ENCODE peak calls at places on chromosome 1, in seven cellular contexts. X is GM20000, I is mesendoderm, M is IMR-90, J is activated T-cell treated with anti-CD3 and anti-CD28 coated beads for 24 hours, V is ELF-1, F is mesenteric fat pad. K is an unnamed sample.

GRCh38 chr1:204837440-204838084 is 33.1 kb upstream of the NFASC start:
- DNase-seq in X (peak; percentile 52), I (peak; percentile 89), M (peak; percentile 52), J (no peak), V (peak; percentile 85), F (no peak), K (no peak)

GRCh38 chr1:207049514-207049913 is 1.5 kb downstream of the YOD1 start:
- DNase-seq in X (no peak), I (no peak), M (no peak), J (no peak), V (no peak), F (no peak), K (no peak)

GRCh38 chr1:59718064-59718988 is 96.4 kb upstream of the HOOK1 start:
- DNase-seq in X (no peak), I (peak; percentile 46), M (no peak), J (no peak), V (no peak), F (no peak), K (no peak)

GRCh38 chr1:117045644-117046043 is 14.5 kb upstream of the TTF2 start:
- DNase-seq in X (no peak), I (peak; percentile 44), M (no peak), J (no peak), V (no peak), F (no peak), K (no peak)

GRCh38 chr1:214123061-214123784 is 135.4 kb downstream of the PROX1 start:
- DNase-seq in X (peak; percentile 62), I (peak; percentile 97), M (peak; percentile 57), J (no peak), V (peak; percentile 92), F (no peak), K (peak; percentile 88)

GRCh38 chr1:59367269-59368006 is 70.5 kb downstream of the FGGY start:
- DNase-seq in X (no peak), I (peak; percentile 44), M (peak; percentile 94), J (no peak), V (peak; percentile 32), F (no peak), K (no peak)

GRCh38 chr1:19448491-19449439 is 36.6 kb downstream of the CAPZB start:
- DNase-seq in X (no peak), I (no peak), M (peak; percentile 93), J (no peak), V (no peak), F (no peak), K (no peak)

GRCh38 chr1:200038645-200038986 is 11.1 kb downstream of the NR5A2 start:
- DNase-seq in X (no peak), I (peak; percentile 95), M (no peak), J (no peak), V (peak; percentile 78), F (no peak), K (no peak)

GRCh38 chr1:44674113-44675000 is at the start of the genes ARMH1 and TMEM53:
- DNase-seq in X (peak; percentile 95), I (peak; percentile 100), M (peak; percentile 98), J (peak; percentile 95), V (peak; percentile 100), F (peak; percentile 99), K (peak; percentile 100)

GRCh38 chr1:55212349-55213028 is 2.7 kb downstream of the USP24 start:
- DNase-seq in X (no peak), I (no peak), M (no peak), J (no peak), V (no peak), F (no peak), K (no peak)

GRCh38 chr1:247496581-247497285 is 38.8 kb upstream of the OR2B11 start:
- DNase-seq in X (no peak), I (peak; percentile 5), M (no peak), J (no peak), V (no peak), F (no peak), K (peak; percentile 2)

GRCh38 chr1:214506972-214507431 is 44.4 kb downstream of the PTPN14 start:
- DNase-seq in X (no peak), I (peak; percentile 90), M (no peak), J (no peak), V (no peak), F (no peak), K (no peak)

GRCh38 chr1:95216292-95216990 is 17.6 kb upstream of the RWDD3 start:
- DNase-seq in X (no peak), I (no peak), M (no peak), J (no peak), V (no peak), F (no peak), K (no peak)

GRCh38 chr1:23497777-23498439 is 13.9 kb upstream of the ASAP3 start:
- DNase-seq in X (no peak), I (no peak), M (no peak), J (no peak), V (no peak), F (no peak), K (no peak)

GRCh38 chr1:84442256-84442655 is 36.8 kb upstream of the RPF1 start:
- DNase-seq in X (peak; percentile 75), I (peak; percentile 34), M (peak; percentile 94), J (no peak), V (no peak), F (no peak), K (no peak)

GRCh38 chr1:197799271-197799670 is 24.0 kb upstream of the DENND1B start:
- DNase-seq in X (no peak), I (peak; percentile 68), M (peak; percentile 88), J (no peak), V (peak; percentile 85), F (no peak), K (no peak)

GRCh38 chr1:193019442-193020026 is 39.6 kb downstream of the UCHL5 start:
- DNase-seq in X (peak; percentile 14), I (peak; percentile 49), M (peak; percentile 64), J (no peak), V (no peak), F (no peak), K (peak; percentile 18)

GRCh38 chr1:65254320-65255087 is 54.8 kb upstream of the DNAJC6 start:
- DNase-seq in X (peak; percentile 96), I (peak; percentile 81), M (peak; percentile 30), J (peak; percentile 77), V (peak; percentile 70), F (peak; percentile 93), K (peak; percentile 80)

GRCh38 chr1:205444931-205445652 is 10.8 kb downstream of the BLACAT1 start:
- DNase-seq in X (no peak), I (peak; percentile 92), M (no peak), J (no peak), V (peak; percentile 80), F (peak; percentile 85), K (no peak)

GRCh38 chr1:109528296-109528695 is 11.4 kb upstream of the GPR61 start:
- DNase-seq in X (no peak), I (no peak), M (no peak), J (no peak), V (no peak), F (no peak), K (no peak)

GRCh38 chr1:46370214-46370633 is 23.9 kb upstream of the FAAH start:
- DNase-seq in X (peak; percentile 56), I (no peak), M (peak; percentile 45), J (no peak), V (no peak), F (peak; percentile 0), K (no peak)

GRCh38 chr1:150686275-150686674 is 10.7 kb downstream of the GOLPH3L start:
- DNase-seq in X (no peak), I (no peak), M (no peak), J (no peak), V (no peak), F (no peak), K (no peak)

GRCh38 chr1:207831517-207832327 is 79.2 kb downstream of the CD34 start:
- DNase-seq in X (peak; percentile 71), I (no peak), M (peak; percentile 75), J (peak; percentile 49), V (no peak), F (peak; percentile 33), K (no peak)

GRCh38 chr1:46580140-46580903 is 23.7 kb downstream of the MKNK1 start:
- DNase-seq in X (no peak), I (no peak), M (peak; percentile 13), J (no peak), V (no peak), F (no peak), K (no peak)

GRCh38 chr1:999797-1000356 is at the start of gene HES4:
- DNase-seq in X (peak; percentile 88), I (peak; percentile 92), M (peak; percentile 90), J (peak; percentile 48), V (peak; percentile 94), F (no peak), K (peak; percentile 69)

GRCh38 chr1:50972766-50973165 is 2.7 kb downstream of the CDKN2C start:
- DNase-seq in X (no peak), I (no peak), M (no peak), J (no peak), V (no peak), F (no peak), K (no peak)